ENCODE peak calls at places on chromosomes 16 and 17, in eight cellular contexts. M is activated naive CD4-positive, alpha-beta T cell treated with Interleukin-2 at 50 U/mL for 16 hours; O is stimulated activated CD4-positive, alpha-beta T cell treated with anti-CD3 and anti-CD28 coated beads, Interleukin-4, amount 100 ng/mL, for 1 hour; Y is HEK293T; Z is WERI-Rb-1; N is HTR-8/SVneo; D is lower leg skin; C is heart left ventricle. T is an unnamed sample.

GRCh38 chr17:80891096-80892018 is 100.3 kb upstream of the CHMP6 start:
- DNase-seq in M (peak), O (peak), Y (peak), Z (no peak), N (peak), D (peak), C (no peak), T (peak)

GRCh38 chr16:86448306-86448705 is 62.0 kb upstream of the FOXF1 start:
- DNase-seq in M (no peak), O (no peak), Y (no peak), Z (no peak), N (no peak), D (no peak), C (no peak), T (no peak)

GRCh38 chr16:2535644-2536021 is 2.2 kb upstream of the PDPK1 start:
- DNase-seq in M (no peak), O (no peak), Y (no peak), Z (no peak), N (no peak), D (peak), C (peak), T (no peak)

GRCh38 chr17:40224707-40225092 is 5.6 kb downstream of the WIPF2 start:
- DNase-seq in M (no peak), O (no peak), Y (no peak), Z (peak), N (no peak), D (peak), C (no peak), T (peak)

GRCh38 chr17:72615627-72615991 is 476.9 kb downstream of the SLC39A11 start:
- DNase-seq in M (no peak), O (no peak), Y (no peak), Z (no peak), N (no peak), D (no peak), C (no peak), T (no peak)

GRCh38 chr16:58634265-58634802 is 4.7 kb upstream of the CNOT1 start:
- DNase-seq in M (no peak), O (no peak), Y (no peak), Z (peak), N (no peak), D (no peak), C (no peak), T (no peak)

GRCh38 chr17:76781056-76781982 is 43.4 kb downstream of the MFSD11 start:
- DNase-seq in M (no peak), O (no peak), Y (no peak), Z (peak), N (no peak), D (no peak), C (no peak), T (no peak)

GRCh38 chr17:49513044-49513395 is 17.9 kb downstream of the NGFR start:
- DNase-seq in M (no peak), O (no peak), Y (no peak), Z (no peak), N (no peak), D (no peak), C (no peak), T (no peak)

GRCh38 chr16:15708096-15708495 is 58.1 kb downstream of the NDE1 start:
- DNase-seq in M (no peak), O (no peak), Y (no peak), Z (no peak), N (peak), D (no peak), C (no peak), T (no peak)

GRCh38 chr16:83842755-83843507 is 35.2 kb downstream of the HSBP1 start:
- DNase-seq in M (no peak), O (no peak), Y (no peak), Z (no peak), N (no peak), D (no peak), C (no peak), T (no peak)

GRCh38 chr16:69935278-69935711 is 15.8 kb upstream of the CLEC18A start:
- DNase-seq in M (no peak), O (no peak), Y (no peak), Z (no peak), N (no peak), D (no peak), C (no peak), T (peak)

GRCh38 chr17:51165680-51166197 is 472 bp upstream of the NME2 start:
- DNase-seq in M (no peak), O (no peak), Y (peak), Z (peak), N (no peak), D (no peak), C (peak), T (no peak)

GRCh38 chr16:73350707-73351452 is 303.0 kb upstream of the ZFHX3 start:
- DNase-seq in M (no peak), O (no peak), Y (no peak), Z (no peak), N (no peak), D (no peak), C (peak), T (no peak)

GRCh38 chr17:61218438-61218837 is 181.2 kb upstream of the TBX2 start:
- DNase-seq in M (no peak), O (no peak), Y (no peak), Z (no peak), N (peak), D (no peak), C (no peak), T (no peak)

GRCh38 chr16:80827007-80827406 is 22.6 kb upstream of the CDYL2 start:
- DNase-seq in M (no peak), O (no peak), Y (no peak), Z (no peak), N (no peak), D (no peak), C (no peak), T (no peak)

GRCh38 chr17:1736348-1737281 is 6.1 kb upstream of the SERPINF2 start:
- DNase-seq in M (peak), O (peak), Y (no peak), Z (peak), N (peak), D (no peak), C (peak), T (no peak)

GRCh38 chr16:85602831-85603755 is 10.0 kb upstream of the GSE1 start:
- DNase-seq in M (no peak), O (no peak), Y (no peak), Z (no peak), N (no peak), D (no peak), C (no peak), T (no peak)

GRCh38 chr17:63405741-63406261 is 40.3 kb downstream of the CYB561 start:
- DNase-seq in M (no peak), O (no peak), Y (peak), Z (no peak), N (peak), D (no peak), C (no peak), T (no peak)

GRCh38 chr16:23803591-23804123 is 32.1 kb upstream of the PRKCB start:
- DNase-seq in M (peak), O (peak), Y (peak), Z (peak), N (peak), D (peak), C (peak), T (no peak)

GRCh38 chr17:47946929-47947397 is 5.6 kb downstream of the PNPO start:
- DNase-seq in M (peak), O (peak), Y (peak), Z (peak), N (peak), D (peak), C (peak), T (peak)

GRCh38 chr17:39769974-39770587 is 32.3 kb downstream of the GRB7 start:
- DNase-seq in M (peak), O (peak), Y (no peak), Z (no peak), N (peak), D (peak), C (no peak), T (no peak)

GRCh38 chr16:86877108-86877507 is 298.8 kb downstream of the FOXL1 start:
- DNase-seq in M (no peak), O (no peak), Y (no peak), Z (no peak), N (no peak), D (no peak), C (no peak), T (no peak)

GRCh38 chr17:59845595-59846390 is 47.0 kb downstream of the TUBD1 start:
- DNase-seq in M (peak), O (peak), Y (no peak), Z (peak), N (no peak), D (peak), C (no peak), T (no peak)

GRCh38 chr17:44781553-44782348 is 23.0 kb downstream of the ADAM11 start:
- DNase-seq in M (no peak), O (no peak), Y (no peak), Z (no peak), N (no peak), D (no peak), C (peak), T (no peak)

T was measured in thoracic aorta.